ENCODE peak calls at places on chromosomes 7 and 10, in ten cellular contexts. C is AG04449, V is cardiac muscle cell, P is pancreas, F is BJ, O is OCI-LY7, H is AG10803, U is tibial artery, K is kidney, Z is neural progenitor cell. S is an unnamed sample.

GRCh38 chr7:43577485-43577951 is 5.4 kb upstream of the STK17A start:
- DNase-seq in O (no peak), F (no peak), Z (no peak), U (no peak), P (no peak), K (no peak), H (peak), C (no peak), V (peak), S (no peak)

GRCh38 chr7:99019523-99020412 is 124.1 kb downstream of the SMURF1 start:
- DNase-seq in P (no peak), H (no peak), U (peak), V (no peak), Z (no peak), O (no peak), F (no peak), C (no peak), K (no peak), S (no peak)

GRCh38 chr7:44280636-44280992 is 44.8 kb downstream of the CAMK2B start:
- DNase-seq in H (no peak), F (no peak), O (no peak), V (no peak), K (no peak), P (no peak), U (peak), C (no peak), Z (no peak), S (no peak)

GRCh38 chr10:123153486-123154091 is 613 bp upstream of the BUB3 start:
- DNase-seq in K (peak), C (no peak), P (no peak), H (no peak), V (no peak), O (no peak), F (no peak), U (no peak), Z (no peak), S (no peak)

GRCh38 chr10:15744217-15744865 is 24.6 kb upstream of the ITGA8 start:
- DNase-seq in F (no peak), V (peak), C (no peak), K (no peak), U (no peak), P (peak), Z (peak), O (peak), H (peak), S (no peak)

GRCh38 chr7:123494193-123494796 is 40.1 kb downstream of the IQUB start:
- DNase-seq in F (no peak), U (no peak), P (peak), H (peak), O (peak), V (peak), K (no peak), C (no peak), Z (peak), S (peak)

GRCh38 chr7:88465586-88465985 is 158.9 kb upstream of the STEAP4 start:
- DNase-seq in K (no peak), F (no peak), H (no peak), U (no peak), O (no peak), V (no peak), Z (no peak), P (no peak), C (no peak), S (no peak)

GRCh38 chr7:100642534-100642907 is 1.2 kb upstream of the TFR2 start:
- DNase-seq in C (no peak), V (no peak), K (no peak), U (no peak), Z (no peak), P (no peak), O (peak), F (no peak), H (no peak), S (no peak)

GRCh38 chr7:7972128-7972527 is 3.5 kb downstream of the GLCCI1 start:
- DNase-seq in C (no peak), U (no peak), V (no peak), Z (peak), O (peak), K (no peak), F (no peak), P (no peak), H (no peak), S (no peak)

GRCh38 chr7:51013861-51014511 is 231.3 kb upstream of the GRB10 start:
- DNase-seq in F (no peak), Z (no peak), C (no peak), O (no peak), V (no peak), U (no peak), P (no peak), H (no peak), K (no peak), S (no peak)

GRCh38 chr10:112271982-112272381 is 11.2 kb upstream of the TECTB start:
- DNase-seq in P (no peak), V (peak), O (no peak), K (no peak), U (no peak), Z (no peak), C (peak), H (peak), F (no peak), S (no peak)

GRCh38 chr10:121449457-121450045 is 148.7 kb downstream of the FGFR2 start:
- DNase-seq in F (no peak), U (peak), O (no peak), P (no peak), Z (no peak), C (no peak), H (no peak), K (no peak), V (no peak), S (no peak)

GRCh38 chr7:130379551-130380120 is 658 bp upstream of the CPA1 start:
- DNase-seq in O (no peak), K (no peak), V (no peak), C (no peak), Z (no peak), U (no peak), P (peak), H (no peak), F (no peak), S (no peak)

GRCh38 chr10:79202188-79203013 is 133.6 kb downstream of the ZMIZ1 start:
- DNase-seq in C (no peak), P (no peak), O (peak), H (peak), Z (peak), V (peak), K (no peak), U (no peak), F (no peak), S (no peak)

GRCh38 chr7:20085086-20085485 is 132.1 kb downstream of the MACC1 start:
- DNase-seq in Z (no peak), H (peak), V (peak), F (no peak), O (no peak), K (no peak), P (no peak), U (no peak), C (no peak), S (no peak)

GRCh38 chr7:124713086-124713485 is 52.5 kb downstream of the GPR37 start:
- DNase-seq in P (no peak), C (no peak), O (no peak), Z (no peak), F (no peak), K (no peak), U (no peak), V (no peak), H (no peak), S (no peak)

GRCh38 chr10:104642311-104643022 is 1.4 kb downstream of the SORCS3 start:
- DNase-seq in P (no peak), O (no peak), U (no peak), K (peak), V (peak), C (no peak), F (no peak), H (no peak), Z (peak), S (no peak)

GRCh38 chr7:157224627-157225026 is 85.9 kb downstream of the UBE3C start:
- DNase-seq in K (no peak), H (peak), V (peak), C (no peak), F (no peak), P (no peak), Z (no peak), U (no peak), O (peak), S (peak)

GRCh38 chr10:110103921-110104461 is 96.2 kb downstream of the ADD3 start:
- DNase-seq in F (no peak), K (no peak), V (peak), Z (no peak), U (no peak), C (no peak), P (no peak), H (peak), O (no peak), S (no peak)

GRCh38 chr10:133208466-133208865 is 21.6 kb upstream of the UTF1 start:
- DNase-seq in C (no peak), Z (no peak), F (no peak), K (peak), O (no peak), P (no peak), U (no peak), H (no peak), V (no peak), S (no peak)

GRCh38 chr10:69786791-69787190 is 14.9 kb upstream of the COL13A1 start:
- DNase-seq in U (no peak), F (no peak), K (no peak), Z (peak), H (peak), O (peak), C (no peak), V (peak), P (no peak), S (no peak)
- TF ChIP-seq CTCF in U (peak), F (peak), K (no peak), Z (peak), H (peak), O (peak), C (peak), V (peak), P (no peak), S (peak)

GRCh38 chr7:28032738-28033380 is 147.7 kb downstream of the JAZF1 start:
- DNase-seq in K (no peak), Z (no peak), V (no peak), F (no peak), O (no peak), U (no peak), C (no peak), H (no peak), P (no peak), S (no peak)

GRCh38 chr7:28037220-28038010 is 143.2 kb downstream of the JAZF1 start:
- DNase-seq in V (peak), H (peak), U (no peak), F (peak), K (no peak), P (no peak), Z (no peak), O (no peak), C (peak), S (no peak)

GRCh38 chr7:28038175-28038855 is 142.3 kb downstream of the JAZF1 start:
- DNase-seq in F (no peak), H (peak), C (no peak), K (no peak), P (no peak), U (no peak), Z (no peak), O (no peak), V (no peak), S (no peak)

GRCh38 chr7:28033386-28033785 is 147.2 kb downstream of the JAZF1 start:
- DNase-seq in Z (no peak), P (no peak), F (no peak), H (no peak), K (no peak), C (no peak), O (no peak), V (no peak), U (no peak), S (no peak)

GRCh38 chr7:28036748-28037147 is 143.8 kb downstream of the JAZF1 start:
- DNase-seq in C (no peak), F (no peak), Z (no peak), O (no peak), V (no peak), K (no peak), H (peak), P (no peak), U (no peak), S (no peak)
- H3K4me3 ChIP-seq in C (no peak), F (no peak), Z (no peak), O (no peak), V (no peak), K (no peak), H (no peak), P (no peak), U (no peak), S (no peak)

GRCh38 chr10:95688648-95689047 is 5.1 kb downstream of the TCTN3 start:
- DNase-seq in O (peak), V (no peak), P (no peak), U (no peak), H (no peak), K (no peak), C (no peak), Z (no peak), F (no peak), S (no peak)
- TF ChIP-seq CTCF in O (peak), V (no peak), P (no peak), U (no peak), H (no peak), K (no peak), C (no peak), Z (no peak), F (no peak), S (no peak)

GRCh38 chr10:95693668-95694534 is at the start of gene TCTN3:
- DNase-seq in F (peak), K (peak), Z (peak), V (peak), O (peak), C (peak), H (peak), U (peak), P (peak), S (peak)
- H3K4me3 ChIP-seq in F (peak), K (peak), Z (peak), V (peak), O (peak), C (peak), H (peak), U (peak), P (peak), S (peak)

GRCh38 chr10:97683556-97684357 is 3.3 kb downstream of the AVPI1 start:
- DNase-seq in C (no peak), V (peak), K (no peak), U (no peak), F (no peak), Z (no peak), H (peak), O (peak), P (peak), S (no peak)
- TF ChIP-seq CTCF in C (no peak), V (no peak), K (no peak), U (no peak), F (peak), Z (no peak), H (no peak), O (no peak), P (no peak), S (no peak)

DNA sequence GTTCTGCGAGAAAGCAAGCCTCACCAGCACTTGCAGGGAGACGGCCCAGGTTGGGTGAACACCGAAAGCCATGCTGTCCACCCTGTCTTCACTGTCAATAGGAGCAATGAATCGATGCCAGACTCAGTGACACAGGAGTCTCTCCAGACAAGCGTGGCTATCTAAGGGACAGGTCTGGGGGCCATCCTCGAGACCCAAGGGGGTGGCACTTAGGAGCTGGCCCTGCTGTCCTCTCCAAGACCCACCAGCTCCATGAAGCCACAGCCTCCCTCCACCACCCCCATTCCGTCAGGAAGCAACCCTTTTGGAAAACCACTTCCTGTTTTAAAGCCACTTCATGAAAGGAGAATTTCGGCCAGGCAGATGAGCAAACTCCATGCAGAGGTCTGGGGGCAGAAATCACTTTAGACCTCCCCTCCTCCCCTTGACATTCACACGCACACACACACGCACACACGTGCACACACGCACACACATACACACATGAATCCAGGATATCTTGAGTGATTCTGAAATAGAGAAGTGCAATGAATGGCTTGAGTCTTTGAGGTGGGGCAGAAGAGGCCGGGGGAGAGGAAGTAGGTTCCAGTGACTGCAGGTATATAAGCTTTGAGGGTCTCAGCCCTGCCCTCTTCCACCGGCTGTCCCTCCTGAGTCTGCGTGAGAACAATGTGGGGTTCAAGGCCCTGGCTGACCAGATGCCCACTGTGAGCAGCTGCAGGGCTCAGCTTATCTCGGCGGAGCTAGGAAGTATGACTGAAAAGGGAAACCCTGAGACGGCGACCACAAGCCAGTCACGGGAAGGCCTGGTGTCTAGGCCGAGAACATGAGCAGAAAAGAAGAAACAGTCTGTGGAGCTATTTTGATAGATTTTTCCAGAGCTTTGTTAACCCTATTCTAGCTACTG is 25.0 kb downstream of the RGS10 start:
- DNase-seq in F (no peak), K (no peak), P (no peak), C (no peak), O (peak), U (peak), Z (no peak), V (peak), H (peak), S (no peak)
- H3K4me3 ChIP-seq in F (no peak), K (no peak), P (no peak), C (no peak), O (peak), U (no peak), Z (no peak), V (no peak), H (no peak), S (no peak)

GRCh38 chr7:132965951-132966350 is 115.9 kb downstream of the CHCHD3 start:
- DNase-seq in V (no peak), O (no peak), C (no peak), Z (no peak), U (no peak), K (no peak), F (peak), P (no peak), H (no peak), S (no peak)

GRCh38 chr7:132970257-132970656 is 111.6 kb downstream of the CHCHD3 start:
- DNase-seq in H (no peak), Z (no peak), O (no peak), F (no peak), P (no peak), C (no peak), V (no peak), U (no peak), K (no peak), S (no peak)

GRCh38 chr7:132969520-132969919 is 112.4 kb downstream of the CHCHD3 start:
- DNase-seq in C (no peak), O (no peak), U (no peak), H (no peak), K (no peak), V (no peak), Z (no peak), P (no peak), F (no peak), S (no peak)

GRCh38 chr7:132966731-132967130 is 115.2 kb downstream of the CHCHD3 start:
- DNase-seq in U (no peak), H (peak), Z (no peak), P (no peak), K (no peak), O (no peak), F (peak), C (no peak), V (no peak), S (no peak)

GRCh38 chr7:132964886-132965285 is 117.0 kb downstream of the CHCHD3 start:
- DNase-seq in F (no peak), H (no peak), C (no peak), V (no peak), O (peak), K (no peak), Z (no peak), U (no peak), P (no peak), S (no peak)
- TF ChIP-seq CTCF in F (no peak), H (no peak), C (no peak), V (no peak), O (no peak), K (no peak), Z (no peak), U (no peak), P (no peak), S (no peak)

DNA sequence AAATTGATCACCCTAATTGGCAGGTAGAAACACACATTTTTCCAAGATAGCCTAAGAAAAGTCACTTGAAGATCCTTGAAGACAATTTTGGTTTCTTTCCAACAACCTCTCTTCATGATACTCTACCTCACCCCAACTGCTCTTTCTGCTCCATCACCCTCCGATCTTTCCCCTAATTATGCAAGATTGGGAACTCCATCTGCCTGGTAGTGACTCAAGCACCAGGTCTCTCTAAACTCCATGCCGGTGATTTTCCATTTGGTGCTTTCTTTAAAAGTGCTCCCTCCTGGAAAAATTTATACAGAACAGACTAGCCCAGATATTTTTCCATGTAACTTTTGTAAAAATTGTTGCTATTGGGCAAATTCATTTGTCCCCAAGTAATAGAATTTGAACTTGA is 1.1 kb upstream of the AKR1B1 start:
- DNase-seq in Z (no peak), O (no peak), C (no peak), P (no peak), F (no peak), H (no peak), U (no peak), K (no peak), V (no peak), S (no peak)
- H3K4me3 ChIP-seq in Z (no peak), O (no peak), C (no peak), P (no peak), F (no peak), H (no peak), U (no peak), K (no peak), V (no peak), S (no peak)

S was measured in LNCaP clone FGC.